ENCODE peak calls at places on chromosomes 6 and 20, in six cellular contexts. B is body of pancreas; U is AG08396; R is posterior vena cava; Q is activated naive CD4-positive, alpha-beta T cell; M is GM13977. O is an unnamed sample.

GRCh38 chr6:25316626-25317025 is 37.5 kb downstream of the CARMIL1 start:
- DNase-seq in B (no peak), U (no peak), R (no peak), Q (no peak), M (no peak), O (no peak)

GRCh38 chr6:40438556-40438955 is 148.6 kb downstream of the LRFN2 start:
- DNase-seq in B (no peak), U (no peak), R (no peak), Q (no peak), M (no peak), O (no peak)

GRCh38 chr20:50152394-50153152 is 950 bp downstream of the PEDS1 start:
- DNase-seq in B (no peak), U (peak; percentile 30), R (no peak), Q (no peak), M (no peak), O (no peak)

GRCh38 chr6:170147832-170148708 is 142.8 kb downstream of the DLL1 start:
- DNase-seq in B (no peak), U (no peak), R (no peak), Q (peak; percentile 24), M (no peak), O (peak; percentile 41)

GRCh38 chr6:11493979-11494378 is 43.6 kb upstream of the TMEM170B start:
- DNase-seq in B (no peak), U (no peak), R (no peak), Q (no peak), M (no peak), O (no peak)

GRCh38 chr6:108113557-108114519 is 39.3 kb upstream of the OSTM1 start:
- DNase-seq in B (no peak), U (peak; percentile 77), R (peak; percentile 75), Q (no peak), M (peak; percentile 61), O (no peak)

GRCh38 chr6:109261815-109262214 is 120.5 kb downstream of the CD164 start:
- DNase-seq in B (no peak), U (no peak), R (no peak), Q (no peak), M (no peak), O (no peak)

GRCh38 chr6:157800420-157801237 is 22.4 kb upstream of the SNX9 start:
- DNase-seq in B (no peak), U (peak; percentile 41), R (no peak), Q (no peak), M (peak; percentile 60), O (no peak)

GRCh38 chr6:14207493-14207892 is 89.9 kb downstream of the CD83 start:
- DNase-seq in B (no peak), U (no peak), R (no peak), Q (no peak), M (no peak), O (no peak)

GRCh38 chr6:37048851-37049734 is 43.6 kb downstream of the FGD2 start:
- DNase-seq in B (peak; percentile 78), U (peak; percentile 65), R (no peak), Q (peak; percentile 30), M (peak; percentile 80), O (peak; percentile 62)

GRCh38 chr6:66161546-66162108 is 454.6 kb upstream of the EYS start:
- DNase-seq in B (no peak), U (no peak), R (no peak), Q (no peak), M (no peak), O (no peak)

GRCh38 chr20:50475879-50476292 is 34.3 kb upstream of the PTPN1 start:
- DNase-seq in B (no peak), U (peak; percentile 39), R (no peak), Q (no peak), M (no peak), O (no peak)

GRCh38 chr6:21748343-21749063 is 155.0 kb downstream of the SOX4 start:
- DNase-seq in B (no peak), U (no peak), R (no peak), Q (no peak), M (no peak), O (no peak)

GRCh38 chr6:19837511-19838441 is 606 bp downstream of the ID4 start:
- DNase-seq in B (peak; percentile 47), U (peak; percentile 58), R (no peak), Q (no peak), M (peak; percentile 21), O (no peak)